ENCODE peak calls at places on chromosomes 2 and 18, in ten cellular contexts. K is HL-60, Z is fibroblast of mammary gland, G is heart left ventricle, F is stomach, C is cardiac fibroblast, L is left ventricle myocardium inferior, T is A549, B is pancreas, Y is BE2C. E is an unnamed sample.
A peak's percentile ranks its signal among the peaks of the same experiment; 100 is the strongest.

GRCh38 chr2:138707424-138708074 is 72.6 kb downstream of the NXPH2 start:
- DNase-seq in K (no peak), Z (peak; percentile 95), G (no peak), F (no peak), C (peak; percentile 80), L (no peak), T (no peak), B (no peak), Y (no peak), E (peak; percentile 80)

GRCh38 chr2:96103388-96103705 is 13.0 kb downstream of the ADRA2B start:
- DNase-seq in K (no peak), Z (no peak), G (peak; percentile 17), F (peak; percentile 15), C (no peak), L (no peak), T (no peak), B (peak; percentile 43), Y (no peak), E (no peak)

GRCh38 chr2:209661286-209661685 is 110.3 kb upstream of the UNC80 start:
- DNase-seq in K (no peak), Z (no peak), G (no peak), F (no peak), C (no peak), L (no peak), T (no peak), B (no peak), Y (peak; percentile 75), E (no peak)

GRCh38 chr2:112626604-112627059 is 19.1 kb upstream of the SLC20A1 start:
- DNase-seq in K (peak; percentile 70), Z (peak; percentile 78), G (peak; percentile 58), F (peak; percentile 64), C (peak; percentile 77), L (peak; percentile 56), T (peak; percentile 64), B (peak; percentile 76), Y (peak; percentile 48), E (no peak)

GRCh38 chr2:82839046-82839445 is 1620.0 kb downstream of the SUCLG1 start:
- DNase-seq in K (no peak), Z (no peak), G (no peak), F (no peak), C (no peak), L (no peak), T (no peak), B (no peak), Y (no peak), E (no peak)

GRCh38 chr2:30636311-30636710 is 170.9 kb downstream of the CAPN13 start:
- DNase-seq in K (peak; percentile 53), Z (no peak), G (no peak), F (no peak), C (no peak), L (no peak), T (no peak), B (no peak), Y (no peak), E (no peak)

GRCh38 chr2:232502901-232503791 is 15.5 kb upstream of the ECEL1 start:
- DNase-seq in K (no peak), Z (peak; percentile 42), G (peak; percentile 50), F (peak; percentile 45), C (peak; percentile 47), L (no peak), T (peak; percentile 28), B (no peak), Y (peak; percentile 72), E (peak; percentile 2)

GRCh38 chr2:60560734-60561649 is 7.5 kb upstream of the BCL11A start:
- DNase-seq in K (peak; percentile 70), Z (peak; percentile 30), G (no peak), F (no peak), C (peak; percentile 35), L (no peak), T (no peak), B (no peak), Y (no peak), E (no peak)

GRCh38 chr2:14720319-14720718 is 87.8 kb downstream of the LRATD1 start:
- DNase-seq in K (no peak), Z (peak; percentile 69), G (no peak), F (no peak), C (no peak), L (no peak), T (no peak), B (no peak), Y (no peak), E (no peak)

GRCh38 chr2:233385489-233386044 is 31.3 kb downstream of the DGKD start:
- DNase-seq in K (no peak), Z (no peak), G (no peak), F (no peak), C (peak; percentile 42), L (no peak), T (no peak), B (no peak), Y (no peak), E (no peak)

GRCh38 chr2:168194784-168195522 is 52.4 kb downstream of the STK39 start:
- DNase-seq in K (peak; percentile 36), Z (peak; percentile 70), G (no peak), F (no peak), C (no peak), L (no peak), T (no peak), B (no peak), Y (no peak), E (no peak)

GRCh38 chr2:223538920-223539440 is 63.2 kb downstream of the SCG2 start:
- DNase-seq in K (no peak), Z (no peak), G (no peak), F (no peak), C (peak; percentile 57), L (no peak), T (no peak), B (no peak), Y (peak; percentile 52), E (no peak)

GRCh38 chr2:38095079-38095478 is 19.1 kb upstream of the CYP1B1 start:
- DNase-seq in K (no peak), Z (no peak), G (no peak), F (no peak), C (no peak), L (no peak), T (no peak), B (no peak), Y (no peak), E (no peak)

GRCh38 chr2:38093503-38093902 is 17.6 kb upstream of the CYP1B1 start:
- DNase-seq in K (no peak), Z (peak; percentile 64), G (no peak), F (no peak), C (peak; percentile 52), L (no peak), T (no peak), B (no peak), Y (no peak), E (no peak)

GRCh38 chr2:38091757-38092156 is 15.8 kb upstream of the CYP1B1 start:
- DNase-seq in K (no peak), Z (no peak), G (no peak), F (no peak), C (no peak), L (no peak), T (no peak), B (no peak), Y (no peak), E (no peak)

GRCh38 chr2:38090928-38091327 is 15.0 kb upstream of the CYP1B1 start:
- DNase-seq in K (no peak), Z (no peak), G (no peak), F (no peak), C (no peak), L (no peak), T (no peak), B (no peak), Y (no peak), E (no peak)

DNA sequence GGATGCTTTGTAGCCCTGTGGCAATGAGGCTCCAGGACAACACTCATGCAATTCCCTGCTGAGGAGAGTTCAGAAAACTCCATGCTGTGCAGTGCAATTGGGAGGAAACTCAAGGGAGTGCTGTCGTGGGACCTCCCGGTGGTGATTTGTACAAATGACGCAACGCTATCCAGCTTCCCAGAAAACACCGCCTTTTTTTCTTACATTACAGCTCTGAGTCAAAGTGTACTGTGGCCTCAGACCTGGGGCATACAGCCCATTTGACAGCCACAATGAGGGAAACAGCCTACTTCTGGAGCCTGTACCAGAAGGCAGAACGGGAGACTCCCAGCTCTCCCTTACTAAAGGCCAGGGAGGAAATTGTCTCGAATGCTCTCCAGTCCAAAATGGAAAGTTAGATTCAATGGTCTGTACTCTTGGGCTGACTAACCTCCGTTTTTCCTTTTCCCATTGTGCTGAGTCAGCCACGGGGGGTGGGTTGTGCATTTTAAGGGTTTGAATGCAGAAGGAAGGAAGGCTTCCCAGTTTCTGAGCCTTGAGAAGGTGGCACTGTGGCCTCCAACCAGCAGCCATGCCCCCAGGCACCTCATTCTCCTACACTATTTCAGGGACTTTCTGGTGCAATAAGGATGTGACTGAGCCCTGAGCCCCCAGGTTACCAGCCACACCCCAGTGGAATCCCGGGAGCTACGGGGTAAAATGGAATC is 16.4 kb upstream of the CYP1B1 start:
- DNase-seq in K (no peak), Z (peak; percentile 96), G (peak; percentile 58), F (no peak), C (peak; percentile 88), L (peak; percentile 61), T (no peak), B (no peak), Y (no peak), E (no peak)
- H3K4me3 ChIP-seq in K (no peak overlapping the region), Z (no peak overlapping the region), G (no peak overlapping the region), F (no peak overlapping the region), C (no peak overlapping the region), L (peak overlapping the region; percentile 10), T (no peak overlapping the region), B (no peak overlapping the region), Y (no peak overlapping the region), E (no peak overlapping the region)

GRCh38 chr18:35511833-35512232 is 14.1 kb upstream of the INO80C start:
- DNase-seq in K (no peak), Z (no peak), G (no peak), F (no peak), C (no peak), L (no peak), T (no peak), B (no peak), Y (no peak), E (no peak)
- TF ChIP-seq CTCF in K (no peak), Z (no peak), G (no peak), F (no peak), C (no peak), L (no peak), T (no peak), B (no peak), Y (no peak), E (no peak)

DNA sequence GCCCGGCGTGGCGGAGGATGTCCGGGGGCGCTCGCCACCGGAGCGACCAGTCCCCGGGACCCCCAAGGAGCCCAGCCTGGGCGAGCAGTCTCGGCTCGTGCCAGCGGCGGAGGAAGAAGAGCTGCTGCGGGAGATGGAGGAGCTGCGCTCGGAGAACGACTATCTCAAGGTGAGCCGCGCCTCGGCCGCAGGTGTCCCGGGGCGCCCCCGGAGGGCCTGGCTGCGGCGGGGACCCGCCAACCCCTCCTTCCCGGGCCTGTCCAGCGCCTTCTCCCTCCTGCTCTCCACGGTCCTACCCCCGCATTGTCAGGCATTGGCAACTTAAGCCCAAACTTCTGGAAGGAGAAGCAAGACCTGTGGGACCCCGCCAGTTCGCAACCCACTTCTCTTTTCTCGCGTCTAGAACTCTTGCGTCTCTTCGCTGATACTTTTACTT is 1.2 kb downstream of the MTCL1 start:
- DNase-seq in K (no peak), Z (no peak), G (no peak), F (no peak), C (no peak), L (no peak), T (no peak), B (peak; percentile 66), Y (no peak), E (no peak)
- H3K4me3 ChIP-seq in K (no peak overlapping the region), Z (peak overlapping the region; percentile 72), G (peak overlapping the region; percentile 45), F (peak overlapping the region; percentile 76), C (peak overlapping the region; percentile 72), L (peak overlapping the region; percentile 74), T (peak overlapping the region; percentile 94), B (peak overlapping the region; percentile 30), Y (peak overlapping the region; percentile 71), E (peak overlapping the region; percentile 69)

GRCh38 chr2:27303093-27304025 is 4.9 kb downstream of the UCN start:
- DNase-seq in K (peak; percentile 74), Z (peak; percentile 83), G (no peak), F (peak; percentile 43), C (peak; percentile 83), L (no peak), T (peak; percentile 86), B (peak; percentile 58), Y (peak; percentile 68), E (no peak)
- TF ChIP-seq CTCF in K (peak; percentile 74), Z (peak; percentile 94), G (peak; percentile 89), F (peak; percentile 91), C (peak; percentile 87), L (peak; percentile 91), T (peak; percentile 97), B (peak; percentile 70), Y (peak; percentile 86), E (peak; percentile 90)

E was measured in retinal pigment epithelial cell.